ENCODE peak calls at places on chromosomes 12 and 14, in ten cellular contexts. I is Daoy, E is foreskin melanocyte, K is fibroblast of villous mesenchyme, S is LHCN-M2, O is posterior cingulate gyrus, H is progenitor cell of endocrine pancreas, B is AG09319, Q is omental fat pad, Y is Ammon's horn. D is an unnamed sample.

GRCh38 chr12:78586790-78587189 is 277.8 kb upstream of the SYT1 start:
- DNase-seq in I (no peak), E (no peak), K (no peak), S (no peak), O (peak), H (no peak), B (no peak), Q (no peak), Y (no peak), D (no peak)

GRCh38 chr12:57129311-57130288 is 1.3 kb downstream of the LRP1 start:
- DNase-seq in I (no peak), E (no peak), K (no peak), S (peak), O (no peak), H (peak), B (no peak), Q (no peak), Y (no peak), D (no peak)

GRCh38 chr12:7100239-7100638 is 8.0 kb upstream of the C1R start:
- DNase-seq in I (no peak), E (no peak), K (no peak), S (no peak), O (no peak), H (no peak), B (no peak), Q (no peak), Y (no peak), D (no peak)

GRCh38 chr14:73339206-73339605 is 101.9 kb downstream of the PAPLN start:
- DNase-seq in I (no peak), E (no peak), K (no peak), S (no peak), O (no peak), H (no peak), B (no peak), Q (no peak), Y (no peak), D (no peak)

GRCh38 chr12:91529829-91530228 is 347.2 kb upstream of the DCN start:
- DNase-seq in I (peak), E (peak), K (no peak), S (peak), O (no peak), H (no peak), B (no peak), Q (no peak), Y (no peak), D (no peak)

GRCh38 chr14:23929131-23929530 is 24.4 kb upstream of the DHRS4 start:
- DNase-seq in I (no peak), E (no peak), K (no peak), S (no peak), O (no peak), H (no peak), B (no peak), Q (no peak), Y (peak), D (no peak)

GRCh38 chr12:130201037-130201436 is 38.8 kb downstream of the FZD10 start:
- DNase-seq in I (no peak), E (no peak), K (no peak), S (no peak), O (no peak), H (no peak), B (no peak), Q (no peak), Y (no peak), D (no peak)

GRCh38 chr12:52627395-52628110 is 9.2 kb upstream of the KRT73 start:
- DNase-seq in I (no peak), E (no peak), K (no peak), S (no peak), O (no peak), H (no peak), B (no peak), Q (no peak), Y (no peak), D (no peak)

GRCh38 chr14:102139248-102140026 is at the start of gene WDR20:
- DNase-seq in I (peak), E (peak), K (peak), S (peak), O (peak), H (peak), B (peak), Q (peak), Y (peak), D (peak)

GRCh38 chr14:68939893-68940613 is 39.0 kb downstream of the ACTN1 start:
- DNase-seq in I (peak), E (no peak), K (peak), S (peak), O (no peak), H (no peak), B (peak), Q (no peak), Y (peak), D (no peak)

GRCh38 chr12:8844665-8845064 is 22.2 kb downstream of the A2ML1 start:
- DNase-seq in I (no peak), E (no peak), K (peak), S (no peak), O (no peak), H (no peak), B (no peak), Q (no peak), Y (peak), D (no peak)

GRCh38 chr14:60656755-60657608 is 7.7 kb upstream of the SIX1 start:
- DNase-seq in I (peak), E (no peak), K (peak), S (peak), O (no peak), H (peak), B (peak), Q (no peak), Y (no peak), D (peak)

GRCh38 chr12:80632835-80633234 is 74.6 kb upstream of the MYF6 start:
- DNase-seq in I (peak), E (no peak), K (no peak), S (peak), O (no peak), H (no peak), B (no peak), Q (no peak), Y (peak), D (no peak)

GRCh38 chr14:72503696-72504368 is 390.1 kb downstream of the DPF3 start:
- DNase-seq in I (no peak), E (no peak), K (no peak), S (no peak), O (no peak), H (no peak), B (no peak), Q (no peak), Y (no peak), D (no peak)

GRCh38 chr12:77124767-77125166 is 59.4 kb upstream of the E2F7 start:
- DNase-seq in I (peak), E (peak), K (no peak), S (peak), O (no peak), H (no peak), B (no peak), Q (no peak), Y (no peak), D (no peak)

GRCh38 chr12:128047266-128048060 is 219.5 kb upstream of the TMEM132C start:
- DNase-seq in I (no peak), E (no peak), K (no peak), S (no peak), O (no peak), H (no peak), B (no peak), Q (no peak), Y (no peak), D (no peak)